ENCODE peak calls at places on chromosomes 3 and 15, in five cellular contexts. L is A549; N is A673; H is CD4-positive, CD25-positive, alpha-beta regulatory T cell; U is colonic mucosa. F is an unnamed sample. For H3K9me3, the result is how much of the 10 kb centered on the place peaks cover.

GRCh38 chr15:28267727-28268126 is 54.3 kb downstream of the HERC2 start:
- DNase-seq in L (no peak), N (no peak), H (no peak), U (no peak), F (no peak)

GRCh38 chr3:188080091-188080490 is 73.9 kb upstream of the LPP start:
- DNase-seq in L (no peak), N (no peak), H (no peak), U (no peak), F (no peak)

GRCh38 chr3:10334042-10334441 is 13.1 kb upstream of the SEC13 start:
- DNase-seq in L (no peak), N (no peak), H (no peak), U (no peak), F (no peak)

GRCh38 chr15:51861557-51862350 is 32.3 kb downstream of the TMOD3 start:
- DNase-seq in L (no peak), N (no peak), H (peak), U (no peak), F (no peak)

GRCh38 chr3:60188803-60189202 is 1062.4 kb downstream of the FHIT start:
- DNase-seq in L (no peak), N (no peak), H (no peak), U (no peak), F (no peak)

GRCh38 chr3:192816274-192816853 is 89.0 kb upstream of the FGF12 start:
- DNase-seq in L (peak), N (peak), H (no peak), U (no peak), F (peak)

GRCh38 chr3:148748323-148748722 is 50.6 kb downstream of the AGTR1 start:
- DNase-seq in L (no peak), N (no peak), H (no peak), U (no peak), F (no peak)

GRCh38 chr15:78726870-78727551 is 84.3 kb downstream of the ADAMTS7 start:
- DNase-seq in L (peak), N (peak), H (no peak), U (peak), F (no peak)

GRCh38 chr3:155741598-155741997 is 3.3 kb downstream of the PLCH1 start:
- DNase-seq in L (no peak), N (no peak), H (no peak), U (no peak), F (no peak)

GRCh38 chr15:34951993-34952392 is 17.5 kb downstream of the AQR start:
- DNase-seq in L (no peak), N (no peak), H (no peak), U (no peak), F (no peak)

GRCh38 chr3:115071611-115072010 is 75.5 kb downstream of the ZBTB20 start:
- DNase-seq in L (no peak), N (no peak), H (no peak), U (no peak), F (no peak)

GRCh38 chr15:80620931-80621330 is 74.2 kb upstream of the ABHD17C start:
- DNase-seq in L (no peak), N (no peak), H (no peak), U (no peak), F (no peak)

GRCh38 chr3:136862611-136862951 is 573 bp downstream of the NCK1 start:
- DNase-seq in L (peak), N (peak), H (peak), U (peak), F (no peak)

GRCh38 chr15:99683000-99683670 is 50.1 kb downstream of the LYSMD4 start:
- DNase-seq in L (no peak), N (peak), H (no peak), U (no peak), F (no peak)

GRCh38 chr3:85102774-85103173 is 144.0 kb downstream of the CADM2 start:
- DNase-seq in L (no peak), N (no peak), H (no peak), U (no peak), F (no peak)

GRCh38 chr3:136938334-136938733 is 19.4 kb upstream of the IL20RB start:
- DNase-seq in L (no peak), N (peak), H (no peak), U (no peak), F (no peak)

GRCh38 chr3:49642708-49643145 is 31.4 kb upstream of the APEH start:
- DNase-seq in L (no peak), N (no peak), H (no peak), U (no peak), F (no peak)

GRCh38 chr3:129602309-129602708 is 4.2 kb downstream of the PLXND1 start:
- DNase-seq in L (no peak), N (no peak), H (no peak), U (no peak), F (no peak)

GRCh38 chr3:20066848-20067617 is 26.8 kb downstream of the KAT2B start:
- DNase-seq in L (no peak), N (peak), H (no peak), U (no peak), F (peak)

GRCh38 chr15:80450811-80451321 is 46.7 kb downstream of the ARNT2 start:
- DNase-seq in L (no peak), N (peak), H (no peak), U (no peak), F (no peak)

GRCh38 chr3:161305095-161305991 is 66.0 kb downstream of the SPTSSB start:
- DNase-seq in L (peak), N (peak), H (no peak), U (no peak), F (peak)

GRCh38 chr3:58271901-58272501 is 34.0 kb upstream of the RPP14 start:
- DNase-seq in L (peak), N (peak), H (no peak), U (peak), F (no peak)

GRCh38 chr15:96324900-96325299 is 5.6 kb upstream of the NR2F2 start:
- DNase-seq in L (no peak), N (no peak), H (no peak), U (no peak), F (no peak)

GRCh38 chr15:92011611-92012367 is 158.3 kb downstream of the SLCO3A1 start:
- DNase-seq in L (no peak), N (no peak), H (no peak), U (no peak), F (no peak)

GRCh38 chr3:11699083-11699427 is 55.3 kb upstream of the VGLL4 start:
- DNase-seq in L (no peak), N (no peak), H (no peak), U (no peak), F (no peak)

GRCh38 chr15:43302155-43302554 is 28.2 kb downstream of the LCMT2 start:
- DNase-seq in L (no peak), N (no peak), H (no peak), U (no peak), F (no peak)

GRCh38 chr15:61083781-61084134 is 145.3 kb downstream of the RORA start:
- DNase-seq in L (no peak), N (no peak), H (no peak), U (no peak), F (no peak)

GRCh38 chr3:140712301-140712700 is 34.4 kb downstream of the TRIM42 start:
- DNase-seq in L (no peak), N (peak), H (no peak), U (no peak), F (no peak)

GRCh38 chr15:22931784-22932536 is 48.2 kb downstream of the CYFIP1 start:
- DNase-seq in L (no peak), N (no peak), H (no peak), U (no peak), F (no peak)

GRCh38 chr15:85611361-85611760 is 183.4 kb downstream of the KLHL25 start:
- DNase-seq in L (no peak), N (no peak), H (no peak), U (no peak), F (no peak)

GRCh38 chr15:87145686-87146085 is 1066.0 kb downstream of the AGBL1 start:
- DNase-seq in L (no peak), N (no peak), H (no peak), U (no peak), F (no peak)
- H3K9me3 ChIP-seq in L (under half), N (under half), H (under half), U (under half), F (under half)

GRCh38 chr15:77143191-77143590 is 72.3 kb upstream of the TSPAN3 start:
- DNase-seq in L (no peak), N (no peak), H (no peak), U (no peak), F (peak)

GRCh38 chr15:77144492-77145070 is 73.7 kb upstream of the TSPAN3 start:
- DNase-seq in L (no peak), N (peak), H (no peak), U (no peak), F (peak)

GRCh38 chr15:77143606-77144005 is 72.7 kb upstream of the TSPAN3 start:
- DNase-seq in L (no peak), N (no peak), H (no peak), U (no peak), F (no peak)

GRCh38 chr15:77145370-77145769 is 74.5 kb upstream of the TSPAN3 start:
- DNase-seq in L (no peak), N (no peak), H (no peak), U (no peak), F (no peak)

GRCh38 chr15:77144028-77144427 is 73.1 kb upstream of the TSPAN3 start:
- DNase-seq in L (no peak), N (no peak), H (no peak), U (no peak), F (no peak)
- H3K27ac ChIP-seq in L (no peak), N (peak), H (no peak), U (no peak), F (peak)

DNA sequence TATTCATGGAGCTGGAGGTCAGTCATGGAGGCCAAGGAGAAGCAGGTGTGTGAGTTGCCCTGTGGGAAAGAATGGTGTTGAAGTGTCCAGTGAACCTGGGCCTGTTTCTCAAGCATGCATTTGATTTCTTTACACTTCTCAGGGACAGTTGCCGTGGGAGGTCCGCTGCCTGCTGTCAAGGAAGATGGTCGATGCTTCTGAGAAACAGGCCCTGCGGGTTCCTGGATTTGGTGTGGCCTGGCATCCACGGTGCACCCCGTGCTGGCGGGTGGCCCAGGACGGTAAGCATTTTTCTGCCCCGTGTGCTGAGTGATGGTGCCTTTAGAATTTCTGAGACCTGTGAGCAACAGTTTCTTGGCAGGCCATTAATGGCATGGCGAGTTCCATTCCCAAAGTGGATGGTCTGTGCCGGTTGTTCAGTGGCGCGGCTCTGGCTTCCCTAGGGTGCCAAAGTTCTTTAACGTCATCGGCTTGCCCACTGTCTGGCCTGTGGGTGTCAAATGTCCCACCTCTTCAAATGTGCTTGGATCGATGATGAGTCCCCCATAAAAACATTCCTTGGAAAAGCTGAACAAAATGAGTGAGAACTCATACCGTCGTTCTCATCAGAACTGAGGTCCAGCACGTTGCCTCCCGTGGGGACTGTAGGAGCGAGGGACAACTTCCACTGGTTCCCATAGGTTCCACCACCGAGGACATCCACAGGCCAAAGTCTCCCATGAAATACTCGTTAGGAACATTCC is 107.2 kb downstream of the SNRPN start:
- DNase-seq in L (no peak), N (no peak), H (no peak), U (no peak), F (no peak)
- H3K9me3 ChIP-seq in L (half or more), N (half or more), H (half or more), U (under half), F (under half)

DNA sequence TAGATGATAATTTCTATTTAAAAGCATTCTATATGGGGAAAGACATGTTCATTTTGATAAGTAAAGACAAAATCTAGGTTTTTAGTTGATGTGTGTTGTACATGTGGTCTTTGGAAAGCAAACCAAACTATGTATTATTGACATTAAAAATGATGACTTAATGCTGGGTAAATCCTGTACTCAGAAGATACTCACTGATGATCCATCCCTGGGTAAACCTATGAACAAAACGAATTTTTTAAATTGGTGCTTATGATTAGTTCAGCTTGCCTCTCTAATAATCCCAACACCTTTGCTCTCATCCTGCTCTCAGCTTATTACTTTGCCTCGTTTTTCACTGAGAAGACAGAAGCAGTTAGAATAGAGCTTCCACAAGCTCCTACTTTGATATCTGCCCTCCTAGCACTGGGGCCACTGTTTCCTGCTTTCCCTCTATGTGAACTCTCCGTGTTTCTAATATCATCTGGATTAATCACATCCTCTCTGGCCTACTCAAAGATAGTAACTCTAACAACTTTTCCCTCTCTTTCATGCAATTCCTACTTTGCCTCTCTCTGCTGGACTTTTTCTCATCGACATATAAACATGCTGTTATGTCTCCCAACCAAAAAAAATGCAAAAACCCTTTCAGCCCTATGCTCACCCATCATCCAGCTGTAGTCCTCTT is 29.3 kb downstream of the RARRES1 start:
- DNase-seq in L (no peak), N (no peak), H (no peak), U (no peak), F (no peak)
- H3K27ac ChIP-seq in L (no peak), N (no peak), H (no peak), U (no peak), F (no peak)

GRCh38 chr15:56234804-56235203 is 8.9 kb downstream of the RFX7 start:
- DNase-seq in L (no peak), N (no peak), H (no peak), U (no peak), F (no peak)
- H3K9me3 ChIP-seq in L (under half), N (under half), H (under half), U (under half), F (under half)

GRCh38 chr3:100022506-100022905 is 91.8 kb downstream of the FILIP1L start:
- DNase-seq in L (no peak), N (no peak), H (no peak), U (no peak), F (no peak)
- H3K27ac ChIP-seq in L (no peak), N (no peak), H (no peak), U (no peak), F (no peak)

DNA sequence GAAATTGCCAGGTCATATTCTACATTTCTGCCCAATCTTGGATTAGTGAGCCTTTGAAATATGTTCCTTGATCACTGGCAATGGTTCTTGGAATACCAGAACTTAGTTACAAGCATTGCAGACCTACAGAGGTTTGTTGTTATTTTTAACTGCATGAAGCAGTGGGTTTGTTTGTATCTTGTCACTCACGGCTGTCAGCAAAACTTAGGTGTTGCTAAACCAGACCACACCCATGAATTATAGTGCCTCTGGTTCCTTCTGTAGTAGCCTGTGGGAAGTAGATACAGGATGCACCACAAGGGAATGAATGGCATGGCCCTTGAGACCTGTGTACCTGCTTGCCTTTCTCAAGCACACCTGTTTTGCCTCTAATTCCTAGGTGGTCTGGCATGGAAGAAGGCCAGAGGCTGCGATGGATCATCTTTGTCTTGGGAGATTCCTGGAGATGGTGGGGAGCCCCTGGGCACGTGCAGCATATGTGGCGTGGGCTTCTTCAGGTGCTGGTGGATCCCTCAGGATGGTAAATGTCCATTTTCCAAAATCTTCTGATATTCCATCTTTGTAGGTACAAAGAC is 138.8 kb downstream of the SNRPN start:
- DNase-seq in L (no peak), N (no peak), H (no peak), U (peak), F (no peak)
- H3K9me3 ChIP-seq in L (under half), N (under half), H (half or more), U (under half), F (under half)

GRCh38 chr3:172042136-172042535 is 2.8 kb downstream of the FNDC3B start:
- DNase-seq in L (no peak), N (no peak), H (no peak), U (no peak), F (no peak)
- H3K27ac ChIP-seq in L (peak), N (no peak), H (no peak), U (peak), F (peak)

GRCh38 chr3:133937756-133938601 is 42.3 kb upstream of the RAB6B start:
- DNase-seq in L (no peak), N (no peak), H (no peak), U (peak), F (no peak)
- H3K9me3 ChIP-seq in L (under half), N (under half), H (under half), U (under half), F (under half)